ENCODE peak calls at places on chromosomes 3 and 15, in eight cellular contexts. B is WTC11; I is right cardiac atrium; T is T-helper 9 cell; K is substantia nigra; N is HS-27A; W is stimulated activated CD8-positive, alpha-beta memory T cell treated with anti-CD3 and anti-CD28 coated beads, Interleukin-15, amount 100 ng/mL, for 1 hour; E is left ventricle myocardium inferior. R is an unnamed sample.
A peak's percentile ranks its signal among the peaks of the same experiment; 100 is the strongest.

GRCh38 chr3:185335799-185336198 is 27.1 kb upstream of the MAP3K13 start:
- DNase-seq in W (no peak), T (no peak), E (no peak), I (no peak), K (no peak), N (no peak), B (no peak), R (no peak)

GRCh38 chr3:170205302-170205701 is 16.9 kb upstream of the PRKCI start:
- DNase-seq in B (no peak), I (no peak), W (no peak), N (no peak), K (no peak), T (no peak), E (no peak), R (no peak)

GRCh38 chr15:72237286-72238224 is 6.6 kb upstream of the PKM start:
- DNase-seq in T (no peak), K (peak; percentile 27), W (no peak), N (peak; percentile 99), I (peak; percentile 71), B (peak; percentile 29), E (no peak), R (no peak)

GRCh38 chr15:42921049-42921731 is 612 bp upstream of the TTBK2 start:
- DNase-seq in I (peak; percentile 73), E (no peak), K (peak; percentile 44), B (no peak), T (peak; percentile 20), W (peak; percentile 21), N (no peak), R (peak; percentile 49)

GRCh38 chr3:46312996-46313395 is 40.9 kb upstream of the CCR2 start:
- DNase-seq in N (no peak), I (no peak), E (no peak), K (no peak), B (no peak), W (no peak), T (no peak), R (peak; percentile 42)

GRCh38 chr15:38174691-38175090 is 77.9 kb upstream of the SPRED1 start:
- DNase-seq in I (no peak), B (no peak), K (no peak), W (no peak), N (no peak), E (no peak), T (no peak), R (peak; percentile 26)

GRCh38 chr15:40042791-40043320 is 3.9 kb upstream of the SRP14 start:
- DNase-seq in W (no peak), E (no peak), T (no peak), B (no peak), K (no peak), I (no peak), N (no peak), R (no peak)

GRCh38 chr3:183252973-183253363 is at the start of gene B3GNT5:
- DNase-seq in N (no peak), I (peak; percentile 62), K (no peak), W (no peak), E (peak; percentile 20), T (peak; percentile 8), B (peak; percentile 54), R (no peak)

GRCh38 chr15:41713047-41713446 is 52.8 kb downstream of the MGA start:
- DNase-seq in E (no peak), W (no peak), N (no peak), B (no peak), I (peak; percentile 73), T (no peak), K (peak; percentile 24), R (peak; percentile 23)

GRCh38 chr3:71393093-71393492 is 190.4 kb downstream of the FOXP1 start:
- DNase-seq in T (no peak), I (no peak), K (no peak), W (no peak), B (no peak), E (no peak), N (no peak), R (no peak)

GRCh38 chr3:175001091-175001490 is 142.0 kb downstream of the NAALADL2 start:
- DNase-seq in T (no peak), K (no peak), E (no peak), I (no peak), N (no peak), W (no peak), B (no peak), R (no peak)

GRCh38 chr3:56923546-56924224 is 121.9 kb upstream of the ARHGEF3 start:
- DNase-seq in B (no peak), E (no peak), T (peak; percentile 41), N (no peak), K (no peak), W (peak; percentile 18), I (peak; percentile 60), R (no peak)

GRCh38 chr3:127389913-127390312 is 102.1 kb upstream of the PRR20G start:
- DNase-seq in I (no peak), E (peak; percentile 3), W (no peak), T (no peak), K (no peak), B (no peak), N (no peak), R (no peak)

GRCh38 chr15:77499087-77499765 is 78.5 kb downstream of the HMG20A start:
- DNase-seq in K (no peak), E (no peak), W (no peak), T (no peak), I (no peak), N (no peak), B (no peak), R (no peak)

GRCh38 chr3:36893137-36893557 is 51.7 kb downstream of the TRANK1 start:
- DNase-seq in I (peak; percentile 60), N (no peak), K (no peak), W (no peak), E (no peak), T (peak; percentile 13), B (no peak), R (peak; percentile 36)

GRCh38 chr15:95051881-95052280 is 820.5 kb downstream of the MCTP2 start:
- DNase-seq in I (no peak), N (peak; percentile 17), W (no peak), T (no peak), E (no peak), B (no peak), K (no peak), R (no peak)

GRCh38 chr3:112640333-112640863 is 545 bp downstream of the CCDC80 start:
- DNase-seq in I (no peak), B (no peak), K (no peak), E (no peak), W (no peak), N (no peak), T (no peak), R (no peak)

GRCh38 chr15:59299919-59300617 is 72.6 kb downstream of the MYO1E start:
- DNase-seq in T (peak; percentile 33), B (no peak), N (peak; percentile 97), K (peak; percentile 25), E (peak; percentile 45), I (peak; percentile 75), W (peak; percentile 32), R (no peak)

GRCh38 chr3:141336672-141337522 is 31.4 kb upstream of the ZBTB38 start:
- DNase-seq in E (no peak), B (no peak), I (no peak), K (no peak), W (no peak), T (no peak), N (no peak), R (peak; percentile 58)

GRCh38 chr3:188234172-188234571 is 80.2 kb downstream of the LPP start:
- DNase-seq in W (no peak), N (no peak), B (no peak), K (no peak), T (no peak), E (no peak), I (no peak), R (no peak)

GRCh38 chr3:27632431-27633223 is 89.5 kb downstream of the EOMES start:
- DNase-seq in T (peak; percentile 33), B (peak; percentile 64), E (peak; percentile 43), I (peak; percentile 83), W (no peak), N (no peak), K (no peak), R (no peak)

GRCh38 chr15:50825946-50826345 is 60.4 kb upstream of the SPPL2A start:
- DNase-seq in E (no peak), W (no peak), N (no peak), K (no peak), B (no peak), T (no peak), I (no peak), R (no peak)

GRCh38 chr15:93762051-93762450 is 469.3 kb upstream of the MCTP2 start:
- DNase-seq in E (no peak), W (no peak), K (no peak), I (no peak), B (no peak), T (no peak), N (no peak), R (no peak)

GRCh38 chr3:150933473-150934008 is 28.3 kb upstream of the MINDY4B start:
- DNase-seq in N (no peak), E (no peak), W (no peak), B (no peak), K (no peak), I (no peak), T (no peak), R (no peak)

GRCh38 chr15:35281515-35281914 is 196.4 kb upstream of the NANOGP8 start:
- DNase-seq in B (no peak), W (no peak), K (no peak), T (no peak), N (no peak), I (no peak), E (no peak), R (no peak)

GRCh38 chr15:79849789-79850188 is 47.0 kb downstream of the MTHFS start:
- DNase-seq in K (peak; percentile 17), W (no peak), B (peak; percentile 63), I (no peak), E (no peak), T (no peak), N (no peak), R (no peak)

GRCh38 chr3:188348445-188349244 is 194.7 kb downstream of the LPP start:
- DNase-seq in B (no peak), E (peak; percentile 84), K (no peak), N (peak; percentile 88), I (peak; percentile 97), T (no peak), W (no peak), R (no peak)

GRCh38 chr15:56244237-56244810 is 645 bp upstream of the RFX7 start:
- DNase-seq in W (no peak), T (peak; percentile 1), I (peak; percentile 65), K (peak; percentile 63), N (peak; percentile 71), B (peak; percentile 46), E (no peak), R (peak; percentile 78)

GRCh38 chr3:76034652-76035051 is 249.3 kb upstream of the ZNF717 start:
- DNase-seq in B (no peak), W (no peak), E (no peak), K (no peak), T (no peak), I (no peak), N (no peak), R (no peak)

GRCh38 chr3:179416681-179417080 is 34.6 kb downstream of the GNB4 start:
- DNase-seq in B (no peak), W (no peak), E (no peak), K (no peak), I (no peak), T (no peak), N (peak; percentile 42), R (no peak)

GRCh38 chr15:62886431-62887071 is 156.0 kb upstream of the TPM1 start:
- DNase-seq in I (no peak), W (no peak), T (no peak), E (no peak), B (peak; percentile 61), N (no peak), K (no peak), R (peak; percentile 6)

GRCh38 chr3:72891053-72891855 is 3.4 kb downstream of the GXYLT2 start:
- DNase-seq in I (peak; percentile 86), N (peak; percentile 91), E (peak; percentile 67), B (no peak), W (no peak), T (no peak), K (no peak), R (peak; percentile 18)

GRCh38 chr3:25648107-25648535 is 16.6 kb downstream of the TOP2B start:
- DNase-seq in B (peak; percentile 90), K (peak; percentile 47), T (peak; percentile 81), E (no peak), N (peak; percentile 63), W (peak; percentile 78), I (no peak), R (peak; percentile 72)

R was measured in putamen.